ENCODE peak calls at places on chromosomes 5 and 9, in eight cellular contexts. S is heart left ventricle; U is neuronal stem cell; T is GM23248; D is heart right ventricle; V is WERI-Rb-1; K is lower lobe of right lung; M is CD4-positive, alpha-beta memory T cell. F is an unnamed sample.

GRCh38 chr9:23375511-23375910 is 450.5 kb downstream of the ELAVL2 start:
- DNase-seq in S (no peak), U (no peak), T (peak), D (no peak), V (no peak), K (no peak), M (no peak), F (no peak)

GRCh38 chr9:116349684-116350083 is 196.1 kb downstream of the PAPPA start:
- DNase-seq in S (no peak), U (no peak), T (no peak), D (no peak), V (no peak), K (no peak), M (no peak), F (no peak)

GRCh38 chr9:20137425-20137824 is 348.6 kb upstream of the SLC24A2 start:
- DNase-seq in S (no peak), U (no peak), T (no peak), D (no peak), V (no peak), K (no peak), M (no peak), F (no peak)

GRCh38 chr9:17063535-17064135 is 71.2 kb upstream of the CNTLN start:
- DNase-seq in S (no peak), U (peak), T (peak), D (no peak), V (peak), K (no peak), M (no peak), F (no peak)

GRCh38 chr9:75615284-75615683 is 275.2 kb upstream of the PCSK5 start:
- DNase-seq in S (no peak), U (no peak), T (no peak), D (no peak), V (no peak), K (no peak), M (no peak), F (no peak)

GRCh38 chr5:165723931-165724330 is 2218.5 kb downstream of the MAT2B start:
- DNase-seq in S (no peak), U (no peak), T (no peak), D (no peak), V (no peak), K (no peak), M (no peak), F (no peak)

GRCh38 chr5:110751902-110752762 is 13.3 kb downstream of the SLC25A46 start:
- DNase-seq in S (no peak), U (no peak), T (no peak), D (no peak), V (no peak), K (no peak), M (peak), F (no peak)

GRCh38 chr5:16812911-16813310 is 123.2 kb downstream of the MYO10 start:
- DNase-seq in S (no peak), U (no peak), T (no peak), D (no peak), V (no peak), K (no peak), M (no peak), F (no peak)

GRCh38 chr9:129331366-129331765 is 153.3 kb upstream of the IER5L start:
- DNase-seq in S (no peak), U (no peak), T (peak), D (no peak), V (no peak), K (no peak), M (no peak), F (no peak)

GRCh38 chr9:129333961-129334743 is 156.1 kb upstream of the IER5L start:
- DNase-seq in S (peak), U (peak), T (peak), D (peak), V (peak), K (peak), M (no peak), F (peak)

GRCh38 chr9:129333613-129333960 is 155.5 kb upstream of the IER5L start:
- DNase-seq in S (no peak), U (no peak), T (no peak), D (no peak), V (peak), K (no peak), M (no peak), F (peak)

GRCh38 chr9:129331772-129332512 is 153.9 kb upstream of the IER5L start:
- DNase-seq in S (no peak), U (no peak), T (no peak), D (no peak), V (no peak), K (no peak), M (no peak), F (no peak)

DNA sequence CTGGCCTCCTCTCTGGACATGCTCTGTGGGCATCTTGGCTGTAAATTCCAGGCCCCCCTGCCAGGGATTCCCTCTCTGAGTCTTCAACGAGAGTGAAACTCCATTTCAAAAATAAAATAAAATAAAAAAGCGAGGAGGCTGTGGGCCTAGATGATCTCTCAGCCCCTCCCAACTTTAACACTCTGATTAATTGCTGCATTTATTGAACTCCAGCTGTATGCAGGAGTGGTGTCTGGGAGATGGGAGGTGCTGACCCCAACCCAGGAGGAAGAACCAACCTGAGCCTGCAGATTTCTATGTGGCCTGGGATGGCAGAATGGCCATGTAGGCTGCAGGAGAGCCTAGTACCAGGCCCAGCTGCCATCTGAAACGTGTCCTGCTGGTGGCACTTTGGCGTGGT is 154.5 kb upstream of the IER5L start:
- DNase-seq in S (no peak), U (no peak), T (no peak), D (no peak), V (no peak), K (no peak), M (no peak), F (no peak)
- H3K27ac ChIP-seq in S (peak), U (no peak), T (no peak), D (no peak), V (no peak), K (peak), M (no peak), F (peak)

DNA sequence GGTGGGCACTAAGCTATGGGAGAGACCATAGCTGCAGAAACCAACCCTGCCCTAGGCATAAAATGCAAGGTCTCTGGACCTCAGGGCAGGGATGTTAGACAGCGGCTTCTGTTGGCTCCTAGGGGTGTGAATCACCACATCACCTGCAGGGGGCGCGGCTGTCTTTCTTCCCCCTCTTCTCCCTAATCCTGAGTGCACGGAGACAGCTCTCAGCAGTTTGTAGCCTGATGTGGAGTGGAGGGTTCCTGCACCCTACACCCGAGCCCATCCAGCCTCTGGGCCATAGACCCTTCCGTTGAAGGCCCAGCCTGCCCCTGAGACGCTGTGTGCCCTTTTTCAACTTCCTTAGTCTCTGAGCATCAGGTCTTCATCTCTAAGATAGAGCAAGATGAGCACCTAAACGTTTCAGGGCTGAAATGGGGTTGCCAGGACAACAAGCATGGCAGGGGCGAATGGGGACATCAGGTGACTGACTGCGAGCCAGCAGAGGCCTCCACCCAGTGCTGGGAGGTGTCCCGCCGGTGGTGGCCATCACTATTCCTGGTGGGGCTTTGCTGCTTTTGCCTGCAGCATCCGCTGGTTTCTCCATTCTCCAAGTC is 2.3 kb upstream of the SEC16A start:
- DNase-seq in S (peak), U (peak), T (peak), D (peak), V (peak), K (peak), M (peak), F (peak)
- H3K4me3 ChIP-seq in S (no peak), U (peak), T (no peak), D (no peak), V (no peak), K (no peak), M (no peak), F (no peak)

GRCh38 chr5:80406980-80407734 is 707 bp upstream of the ZFYVE16 start:
- DNase-seq in S (peak), U (peak), T (peak), D (peak), V (peak), K (peak), M (peak), F (peak)

GRCh38 chr5:80408976-80409926 is 1.4 kb downstream of the ZFYVE16 start:
- DNase-seq in S (no peak), U (no peak), T (peak), D (no peak), V (no peak), K (no peak), M (no peak), F (no peak)

GRCh38 chr5:80408475-80408875 is 611 bp downstream of the ZFYVE16 start:
- DNase-seq in S (peak), U (no peak), T (peak), D (peak), V (peak), K (peak), M (peak), F (peak)

GRCh38 chr5:80411589-80412219 is 3.8 kb downstream of the ZFYVE16 start:
- DNase-seq in S (no peak), U (no peak), T (peak), D (no peak), V (no peak), K (no peak), M (no peak), F (no peak)

GRCh38 chr5:80407735-80408474 is at the start of gene ZFYVE16:
- DNase-seq in S (peak), U (peak), T (peak), D (peak), V (peak), K (peak), M (peak), F (peak)
- H3K27ac ChIP-seq in S (peak), U (peak), T (peak), D (peak), V (peak), K (peak), M (peak), F (peak)

GRCh38 chr5:170632266-170632984 is 128.6 kb downstream of the KCNIP1 start:
- DNase-seq in S (no peak), U (no peak), T (peak), D (no peak), V (no peak), K (no peak), M (peak), F (peak)
- H3K4me3 ChIP-seq in S (peak), U (no peak), T (peak), D (peak), V (no peak), K (peak), M (peak), F (peak)

DNA sequence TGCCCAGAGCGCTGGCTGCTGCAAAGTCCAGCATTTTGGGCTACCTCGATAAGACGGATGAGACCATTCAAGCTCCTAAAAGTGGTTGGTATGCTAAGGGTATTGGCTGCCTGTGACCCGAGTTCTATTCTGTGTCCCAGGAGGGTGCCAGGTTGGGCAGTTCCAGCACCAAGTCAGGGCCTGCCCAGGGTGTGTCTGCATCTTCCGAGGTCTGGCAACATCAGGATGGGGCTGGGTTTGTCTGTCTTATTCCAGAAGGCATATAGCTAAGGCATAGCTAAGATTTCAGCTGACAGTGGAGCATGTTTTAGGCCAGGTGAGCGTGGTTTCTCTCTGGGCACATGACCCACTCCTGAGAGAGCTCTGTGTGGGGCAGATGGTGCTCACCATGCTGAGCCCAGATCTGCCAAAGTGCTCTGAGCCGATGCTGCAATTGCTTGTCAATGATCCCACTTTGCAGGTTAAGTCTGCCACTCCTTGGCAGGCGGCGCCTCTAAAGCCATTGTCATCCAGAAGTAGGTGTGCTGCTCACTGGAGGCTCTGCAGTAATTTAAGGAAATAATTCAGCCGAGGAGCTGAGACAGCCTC is 7.8 kb downstream of the SLC9A3 start:
- DNase-seq in S (no peak), U (no peak), T (no peak), D (no peak), V (no peak), K (no peak), M (no peak), F (no peak)
- H3K27ac ChIP-seq in S (no peak), U (no peak), T (no peak), D (no peak), V (no peak), K (no peak), M (no peak), F (no peak)

DNA sequence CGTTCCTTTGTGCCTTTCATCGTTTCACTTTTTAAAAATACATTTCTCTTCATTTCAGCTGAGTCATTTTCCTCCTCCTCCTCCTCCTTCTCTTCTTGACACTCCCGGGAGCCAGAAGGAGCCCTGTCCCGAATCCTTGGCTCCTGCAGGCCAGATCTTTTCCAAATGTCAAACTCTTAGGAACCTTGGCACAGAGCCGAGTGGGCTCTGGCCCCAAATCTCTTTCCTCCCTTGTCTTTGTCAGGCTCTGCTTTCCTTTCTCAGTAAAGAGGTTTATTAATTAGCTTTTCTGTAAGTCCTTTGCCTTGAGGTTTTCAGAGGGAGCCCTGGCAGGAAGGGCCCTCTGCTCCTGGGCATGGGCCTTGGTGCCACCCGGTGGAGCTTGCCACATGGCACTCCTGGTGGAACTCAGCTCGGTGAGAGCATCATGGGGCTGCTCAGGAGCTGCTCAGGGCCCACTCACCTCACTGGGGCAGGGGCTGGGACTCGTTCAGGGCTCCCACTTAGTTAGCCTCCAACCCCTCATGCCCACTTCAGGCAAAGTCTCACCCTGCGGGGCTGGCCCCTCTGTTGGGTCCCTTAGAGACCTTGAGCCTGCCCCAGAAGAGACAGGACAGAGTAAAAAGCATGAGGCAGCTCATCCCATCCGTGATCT is 17.2 kb downstream of the STC2 start:
- DNase-seq in S (peak), U (no peak), T (peak), D (no peak), V (no peak), K (no peak), M (no peak), F (peak)
- H3K4me3 ChIP-seq in S (no peak), U (no peak), T (no peak), D (no peak), V (no peak), K (no peak), M (no peak), F (no peak)

GRCh38 chr5:90097082-90097477 is 312.5 kb downstream of the CETN3 start:
- DNase-seq in S (no peak), U (no peak), T (no peak), D (no peak), V (no peak), K (no peak), M (no peak), F (no peak)
- H3K27ac ChIP-seq in S (no peak), U (no peak), T (no peak), D (no peak), V (no peak), K (no peak), M (no peak), F (no peak)